ENCODE peak calls at places on chromosomes 12 and 14, in four cellular contexts. One of them, this sample, is unnamed.
A peak's percentile ranks its signal among the peaks of the same experiment; 100 is the strongest.

GRCh38 chr14:32757568-32757967 is 181.1 kb upstream of the NPAS3 start:
- DNase-seq in AG09319: no peak
- DNase-seq in myocyte: peak; percentile 18
- DNase-seq in HT-29: no peak
- DNase-seq in this sample: no peak

GRCh38 chr12:110244829-110245228 is 36.2 kb upstream of the ATP2A2 start:
- DNase-seq in AG09319: no peak
- DNase-seq in myocyte: no peak
- DNase-seq in HT-29: no peak
- DNase-seq in this sample: no peak

GRCh38 chr12:2334291-2335088 is 281.7 kb downstream of the CACNA1C start:
- DNase-seq in AG09319: no peak
- DNase-seq in myocyte: no peak
- DNase-seq in HT-29: no peak
- DNase-seq in this sample: no peak

GRCh38 chr12:96219700-96220206 is 25.6 kb downstream of the ELK3 start:
- DNase-seq in AG09319: peak; percentile 75
- DNase-seq in myocyte: peak; percentile 99
- DNase-seq in HT-29: peak; percentile 19
- DNase-seq in this sample: peak; percentile 90

GRCh38 chr14:104675447-104675846 is 14.0 kb upstream of the INF2 start:
- DNase-seq in AG09319: no peak
- DNase-seq in myocyte: no peak
- DNase-seq in HT-29: no peak
- DNase-seq in this sample: no peak

GRCh38 chr14:50733479-50733878 is 65.4 kb upstream of the SAV1 start:
- DNase-seq in AG09319: no peak
- DNase-seq in myocyte: no peak
- DNase-seq in HT-29: no peak
- DNase-seq in this sample: no peak

GRCh38 chr12:22974865-22975264 is 349.9 kb downstream of the ETNK1 start:
- DNase-seq in AG09319: peak; percentile 18
- DNase-seq in myocyte: peak; percentile 56
- DNase-seq in HT-29: peak; percentile 24
- DNase-seq in this sample: no peak

GRCh38 chr12:60398547-60398946 is 802.7 kb downstream of the SLC16A7 start:
- DNase-seq in AG09319: no peak
- DNase-seq in myocyte: no peak
- DNase-seq in HT-29: no peak
- DNase-seq in this sample: no peak

GRCh38 chr12:53737951-53738833 is 10.9 kb upstream of the CALCOCO1 start:
- DNase-seq in AG09319: no peak
- DNase-seq in myocyte: no peak
- DNase-seq in HT-29: no peak
- DNase-seq in this sample: no peak

GRCh38 chr12:7959278-7960063 is 23.5 kb upstream of the SLC2A3 start:
- DNase-seq in AG09319: no peak
- DNase-seq in myocyte: peak; percentile 8
- DNase-seq in HT-29: no peak
- DNase-seq in this sample: no peak

GRCh38 chr14:49673586-49673985 is 14.4 kb downstream of the POLE2 start:
- DNase-seq in AG09319: no peak
- DNase-seq in myocyte: no peak
- DNase-seq in HT-29: no peak
- DNase-seq in this sample: no peak

GRCh38 chr12:11158885-11159444 is 12.0 kb upstream of the SMIM10L1 start:
- DNase-seq in AG09319: no peak
- DNase-seq in myocyte: peak; percentile 10
- DNase-seq in HT-29: no peak
- DNase-seq in this sample: no peak

GRCh38 chr14:104104006-104104901 is 18.8 kb downstream of the ASPG start:
- DNase-seq in AG09319: no peak
- DNase-seq in myocyte: no peak
- DNase-seq in HT-29: no peak
- DNase-seq in this sample: no peak

GRCh38 chr14:22095845-22096510 is 422.4 kb upstream of the OR4E1 start:
- DNase-seq in AG09319: no peak
- DNase-seq in myocyte: no peak
- DNase-seq in HT-29: no peak
- DNase-seq in this sample: no peak

GRCh38 chr12:77953515-77953914 is 122.8 kb downstream of the NAV3 start:
- DNase-seq in AG09319: no peak
- DNase-seq in myocyte: no peak
- DNase-seq in HT-29: no peak
- DNase-seq in this sample: no peak

This sample was measured in SHP77.